ENCODE peak calls at places on chromosomes 2 and 18, in six cellular contexts. D is effector memory CD4-positive, alpha-beta T cell; Z is A549; W is upper lobe of left lung; V is gastrocnemius medialis; A is HL-60. B is an unnamed sample.
A peak's percentile ranks its signal among the peaks of the same experiment; 100 is the strongest.

GRCh38 chr2:105748564-105748963 is 3.9 kb downstream of the NCK2 start:
- DNase-seq in V (no peak), Z (no peak), W (no peak), D (no peak), A (no peak), B (no peak)

GRCh38 chr2:19059076-19059475 is 299.3 kb downstream of the OSR1 start:
- DNase-seq in W (peak; percentile 33), A (no peak), Z (no peak), V (no peak), D (no peak), B (no peak)

GRCh38 chr2:193496786-193497185 is 1302.1 kb upstream of the TMEFF2 start:
- DNase-seq in A (no peak), V (no peak), W (no peak), D (no peak), Z (no peak), B (no peak)

GRCh38 chr2:29848566-29849310 is 72.6 kb downstream of the ALK start:
- DNase-seq in Z (no peak), A (no peak), W (no peak), D (no peak), V (no peak), B (no peak)

GRCh38 chr2:179096090-179096489 is 46.2 kb upstream of the CCDC141 start:
- DNase-seq in Z (no peak), D (no peak), W (no peak), A (no peak), V (no peak), B (no peak)

GRCh38 chr2:215429424-215429823 is 6.4 kb downstream of the FN1 start:
- DNase-seq in A (no peak), Z (no peak), W (no peak), D (no peak), V (no peak), B (peak; percentile 4)

GRCh38 chr2:208491648-208492047 is 85.1 kb downstream of the PTH2R start:
- DNase-seq in Z (no peak), A (no peak), D (no peak), V (no peak), W (no peak), B (no peak)

GRCh38 chr2:108194409-108195132 is 45.2 kb upstream of the SULT1C3 start:
- DNase-seq in W (no peak), V (no peak), Z (peak; percentile 29), A (no peak), D (no peak), B (peak; percentile 32)

GRCh38 chr2:197675246-197675645 is at the start of gene RFTN2:
- DNase-seq in V (no peak), A (no peak), D (no peak), W (no peak), Z (no peak), B (peak; percentile 40)
- H3K4me3 ChIP-seq in V (peak within 1 kb of the TSS; percentile 55), A (no peak within 1 kb of the TSS), D (no peak within 1 kb of the TSS), W (peak within 1 kb of the TSS; percentile 13), Z (no peak within 1 kb of the TSS), B (peak within 1 kb of the TSS; percentile 85)

DNA sequence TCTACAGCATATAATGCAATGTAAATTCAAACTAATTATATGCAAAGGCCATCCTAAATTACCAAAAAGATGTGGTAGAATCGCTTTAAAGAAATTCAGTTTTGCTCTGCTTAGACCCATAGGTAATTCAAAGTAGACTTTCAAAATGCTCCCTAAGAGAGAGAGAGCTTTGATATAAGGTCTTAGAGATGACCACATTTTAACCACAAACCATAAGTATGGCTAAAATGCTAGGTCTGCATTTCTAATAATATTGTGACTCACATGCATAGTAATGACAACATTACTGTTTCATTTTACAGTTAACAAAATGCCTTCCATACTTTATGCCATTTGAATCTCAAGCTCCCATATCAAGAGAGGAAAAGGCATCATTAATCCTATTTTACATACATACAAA is 144.5 kb downstream of the RAD51AP2 start:
- DNase-seq in Z (no peak), V (no peak), A (no peak), D (no peak), W (no peak), B (peak; percentile 63)
- H3K27ac ChIP-seq in Z (no peak overlapping the region), V (no peak overlapping the region), A (no peak overlapping the region), D (no peak overlapping the region), W (no peak overlapping the region), B (peak overlapping the region; percentile 29)

GRCh38 chr18:59907172-59907571 is 7.4 kb downstream of the PMAIP1 start:
- DNase-seq in D (no peak), Z (no peak), W (no peak), A (peak; percentile 82), V (no peak), B (peak; percentile 37)
- H3K4me3 ChIP-seq in D (no peak overlapping the region), Z (no peak overlapping the region), W (no peak overlapping the region), A (no peak overlapping the region), V (no peak overlapping the region), B (no peak overlapping the region)

GRCh38 chr2:237160271-237160934 is 74.7 kb downstream of the COPS8 start:
- DNase-seq in D (no peak), A (no peak), Z (no peak), V (no peak), W (no peak), B (no peak)
- H3K27ac ChIP-seq in D (no peak overlapping the region), A (no peak overlapping the region), Z (no peak overlapping the region), V (peak overlapping the region; percentile 77), W (no peak overlapping the region), B (no peak overlapping the region)

GRCh38 chr2:189178007-189178406 is 1.6 kb downstream of the COL5A2 start:
- DNase-seq in A (no peak), V (no peak), D (no peak), W (no peak), Z (peak; percentile 32), B (peak; percentile 74)

GRCh38 chr2:189178726-189179606 is 595 bp downstream of the COL5A2 start:
- DNase-seq in A (no peak), W (no peak), V (no peak), Z (peak; percentile 74), D (no peak), B (peak; percentile 79)

GRCh38 chr2:189177441-189177840 is 2.1 kb downstream of the COL5A2 start:
- DNase-seq in Z (no peak), V (no peak), A (no peak), D (no peak), W (no peak), B (no peak)

GRCh38 chr2:189181706-189182105 is 2.1 kb upstream of the COL5A2 start:
- DNase-seq in W (no peak), Z (peak; percentile 51), A (no peak), V (no peak), D (no peak), B (no peak)

DNA sequence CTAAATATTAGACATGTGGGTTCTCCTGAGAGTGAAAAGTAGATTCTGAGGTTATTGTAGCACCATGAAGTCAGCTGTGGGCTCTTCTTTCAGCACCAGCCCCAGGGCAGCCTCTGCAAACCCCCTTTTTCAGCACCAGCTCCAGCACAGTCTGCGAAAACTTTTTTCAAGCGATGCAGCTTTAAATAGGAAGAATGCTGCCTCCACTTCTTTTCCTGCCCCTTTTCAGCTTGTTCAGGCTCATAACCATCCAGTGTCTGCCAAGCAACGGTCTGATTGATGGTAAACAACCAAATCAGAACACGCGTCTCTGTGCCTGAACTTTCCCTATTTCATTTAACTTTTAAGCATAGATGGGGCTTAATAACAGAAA is at the start of gene COL5A2:
- DNase-seq in V (peak; percentile 25), A (no peak), W (no peak), Z (peak; percentile 86), D (no peak), B (peak; percentile 94)
- H3K4me3 ChIP-seq in V (peak within 1 kb of the TSS; percentile 54), A (no peak within 1 kb of the TSS), W (peak within 1 kb of the TSS; percentile 34), Z (peak within 1 kb of the TSS; percentile 66), D (no peak within 1 kb of the TSS), B (peak within 1 kb of the TSS; percentile 100)

GRCh38 chr2:191976436-191976835 is 129.5 kb upstream of the CAVIN2 start:
- DNase-seq in A (no peak), Z (peak; percentile 1), W (no peak), V (no peak), D (no peak), B (peak; percentile 51)

GRCh38 chr2:191970867-191971266 is 124.0 kb upstream of the CAVIN2 start:
- DNase-seq in A (no peak), V (no peak), Z (no peak), D (no peak), W (no peak), B (no peak)

GRCh38 chr2:191977754-191978153 is 130.9 kb upstream of the CAVIN2 start:
- DNase-seq in Z (no peak), A (no peak), D (no peak), W (no peak), V (no peak), B (no peak)

GRCh38 chr2:191979221-191979730 is 132.4 kb upstream of the CAVIN2 start:
- DNase-seq in Z (no peak), D (no peak), W (no peak), V (no peak), A (no peak), B (no peak)

DNA sequence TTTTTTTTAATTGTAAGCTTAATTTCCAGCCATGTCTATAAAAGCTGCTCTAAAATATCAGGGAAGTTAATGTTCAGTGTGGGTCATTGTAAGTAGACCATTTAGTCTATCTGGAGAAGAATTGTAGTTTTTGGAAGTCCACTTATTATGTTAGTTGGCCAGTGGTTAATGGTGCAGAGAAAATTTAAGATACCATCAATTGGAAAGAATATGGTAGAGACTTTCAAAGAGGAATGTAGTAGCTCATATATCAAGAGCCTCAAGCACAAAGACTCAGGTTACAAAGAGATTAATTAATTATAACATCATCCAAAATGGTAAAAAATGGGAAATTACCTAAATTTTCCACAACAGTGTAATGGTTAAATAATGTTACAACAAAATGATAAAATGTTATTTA is 127.8 kb upstream of the CAVIN2 start:
- DNase-seq in A (no peak), W (no peak), V (no peak), Z (no peak), D (no peak), B (no peak)
- H3K27ac ChIP-seq in A (no peak overlapping the region), W (no peak overlapping the region), V (no peak overlapping the region), Z (no peak overlapping the region), D (no peak overlapping the region), B (no peak overlapping the region)

GRCh38 chr2:48613211-48613610 is 4.4 kb upstream of the GTF2A1L start:
- DNase-seq in V (no peak), Z (no peak), A (no peak), W (no peak), D (no peak), B (no peak)
- H3K4me3 ChIP-seq in V (no peak overlapping the region), Z (no peak overlapping the region), A (no peak overlapping the region), W (no peak overlapping the region), D (no peak overlapping the region), B (no peak overlapping the region)

B was measured in GM23248.